ENCODE peak calls at places on chromosome 1, in seven cellular contexts. K, M, W, C, U, P and Q are unnamed samples.
A peak's percentile ranks its signal among the peaks of the same experiment; 100 is the strongest.

GRCh38 chr1:85818371-85818770 is 110.1 kb upstream of the ZNHIT6 start:
- DNase-seq in P (no peak), M (no peak), U (no peak), C (no peak), W (no peak), K (no peak), Q (peak; percentile 66)

GRCh38 chr1:21869620-21870121 is 57.6 kb downstream of the LDLRAD2 start:
- DNase-seq in W (no peak), M (peak; percentile 64), K (peak; percentile 93), P (peak; percentile 68), U (no peak), C (peak; percentile 88), Q (peak; percentile 93)

GRCh38 chr1:44808938-44809917 is 905 bp downstream of the BTBD19 start:
- DNase-seq in M (no peak), W (peak; percentile 77), U (peak; percentile 65), K (peak; percentile 91), C (no peak), P (no peak), Q (peak; percentile 38)

GRCh38 chr1:158496379-158496778 is 24.4 kb downstream of the OR10R2 start:
- DNase-seq in P (peak; percentile 75), C (no peak), W (no peak), M (no peak), K (no peak), U (no peak), Q (no peak)

GRCh38 chr1:114216431-114217173 is 62.9 kb upstream of the SYT6 start:
- DNase-seq in M (no peak), W (no peak), U (no peak), P (peak; percentile 66), C (no peak), K (no peak), Q (no peak)

GRCh38 chr1:25039229-25039628 is 109.2 kb upstream of the RUNX3 start:
- DNase-seq in W (no peak), C (no peak), P (no peak), U (no peak), M (no peak), K (no peak), Q (no peak)

GRCh38 chr1:41442697-41443251 is 41.7 kb downstream of the EDN2 start:
- DNase-seq in C (no peak), K (peak; percentile 43), P (no peak), W (no peak), M (no peak), U (no peak), Q (no peak)

GRCh38 chr1:44505210-44505993 is 100.3 kb downstream of the RNF220 start:
- DNase-seq in M (peak; percentile 75), C (no peak), W (no peak), K (no peak), U (peak; percentile 58), P (no peak), Q (no peak)

GRCh38 chr1:116472431-116472961 is 98.3 kb downstream of the CD58 start:
- DNase-seq in K (no peak), C (no peak), M (peak; percentile 51), P (no peak), U (no peak), W (no peak), Q (no peak)

GRCh38 chr1:193060938-193061337 is 1.5 kb downstream of the RO60 start:
- DNase-seq in W (no peak), U (no peak), C (no peak), P (no peak), M (no peak), K (no peak), Q (no peak)

GRCh38 chr1:62294211-62294610 is 25.0 kb downstream of the KANK4 start:
- DNase-seq in P (no peak), M (no peak), U (no peak), C (no peak), W (no peak), K (no peak), Q (peak; percentile 62)

GRCh38 chr1:111511362-111511761 is 7.9 kb upstream of the ADORA3 start:
- DNase-seq in P (no peak), M (no peak), C (no peak), W (no peak), U (no peak), K (no peak), Q (no peak)

GRCh38 chr1:6248798-6249731 is 5.1 kb downstream of the HES3 start:
- DNase-seq in P (no peak), C (no peak), K (no peak), M (no peak), W (no peak), U (peak; percentile 62), Q (no peak)

GRCh38 chr1:88514544-88514943 is 169.5 kb upstream of the PKN2 start:
- DNase-seq in P (no peak), U (no peak), K (no peak), C (no peak), W (no peak), M (no peak), Q (no peak)

GRCh38 chr1:3807769-3808168 is 11.5 kb upstream of the LRRC47 start:
- DNase-seq in P (no peak), U (no peak), C (no peak), K (no peak), W (no peak), M (no peak), Q (no peak)

GRCh38 chr1:181504294-181505115 is 21.2 kb downstream of the CACNA1E start:
- DNase-seq in P (peak; percentile 20), W (no peak), U (no peak), C (no peak), K (no peak), M (no peak), Q (peak; percentile 14)

GRCh38 chr1:237539055-237539454 is 351.7 kb downstream of the ZP4 start:
- DNase-seq in U (no peak), K (no peak), C (no peak), M (no peak), P (no peak), W (no peak), Q (no peak)